ENCODE peak calls at places on chromosome 18, in six cellular contexts. S, Z, B, T, X and Y are unnamed samples.

GRCh38 chr18:60358516-60358915 is 14.1 kb downstream of the MC4R start:
- DNase-seq in B (no peak), S (peak), T (no peak), X (no peak), Z (no peak), Y (no peak)

GRCh38 chr18:55587341-55588000 is 521 bp downstream of the TCF4 start:
- DNase-seq in X (no peak), S (peak), Z (no peak), T (no peak), B (no peak), Y (peak)

GRCh38 chr18:12946549-12947354 is 1.1 kb upstream of the SEH1L start:
- DNase-seq in T (peak), Z (peak), S (peak), B (peak), X (no peak), Y (peak)

GRCh38 chr18:75618146-75618545 is 190.6 kb upstream of the SMIM21 start:
- DNase-seq in S (no peak), T (no peak), Z (no peak), B (no peak), X (no peak), Y (no peak)

GRCh38 chr18:39742015-39742466 is 2176.4 kb upstream of the CELF4 start:
- DNase-seq in B (no peak), S (no peak), X (no peak), Z (no peak), T (no peak), Y (no peak)

GRCh38 chr18:31065036-31065773 is 22.7 kb upstream of the DSC3 start:
- DNase-seq in Z (no peak), S (no peak), T (no peak), X (no peak), B (no peak), Y (no peak)

GRCh38 chr18:11689031-11689971 is at the start of gene GNAL:
- DNase-seq in T (peak), X (no peak), Z (peak), S (peak), B (peak), Y (peak)

GRCh38 chr18:48711651-48712486 is 173.0 kb downstream of the CTIF start:
- DNase-seq in B (peak), T (no peak), Z (no peak), S (no peak), X (no peak), Y (peak)

GRCh38 chr18:63444567-63444966 is 22.3 kb upstream of the VPS4B start:
- DNase-seq in Z (no peak), T (peak), S (peak), X (no peak), B (no peak), Y (peak)

GRCh38 chr18:23316986-23317385 is 136.1 kb upstream of the RIOK3 start:
- DNase-seq in X (no peak), T (no peak), B (no peak), S (no peak), Z (no peak), Y (no peak)

GRCh38 chr18:67282796-67283195 is 233.7 kb downstream of the DSEL start:
- DNase-seq in T (no peak), Z (no peak), B (no peak), X (no peak), S (no peak), Y (no peak)

GRCh38 chr18:48569139-48569914 is 30.5 kb downstream of the CTIF start:
- DNase-seq in S (no peak), X (no peak), Z (no peak), T (no peak), B (no peak), Y (no peak)

GRCh38 chr18:34864836-34865497 is 154.9 kb downstream of the DTNA start:
- DNase-seq in Z (no peak), X (no peak), S (no peak), B (no peak), T (peak), Y (no peak)

GRCh38 chr18:53850918-53851317 is 373.6 kb downstream of the MBD2 start:
- DNase-seq in S (no peak), Z (no peak), T (no peak), X (no peak), B (no peak), Y (no peak)

GRCh38 chr18:10923671-10924070 is 225.7 kb downstream of the PIEZO2 start:
- DNase-seq in B (no peak), T (no peak), Z (no peak), X (no peak), S (no peak), Y (peak)

GRCh38 chr18:77071061-77071460 is 61.5 kb downstream of the MBP start:
- DNase-seq in B (no peak), S (no peak), X (no peak), T (no peak), Z (no peak), Y (no peak)

GRCh38 chr18:77981874-77982273 is 732.2 kb downstream of the GALR1 start:
- DNase-seq in Z (no peak), S (no peak), T (no peak), B (no peak), X (no peak), Y (no peak)

GRCh38 chr18:499351-500229 is 911 bp downstream of the COLEC12 start:
- DNase-seq in S (no peak), B (no peak), Z (no peak), X (peak), T (no peak), Y (no peak)

GRCh38 chr18:70659026-70659726 is 370.3 kb downstream of the SOCS6 start:
- DNase-seq in S (no peak), B (no peak), T (no peak), Z (no peak), X (no peak), Y (no peak)

GRCh38 chr18:36352384-36352783 is 54.9 kb downstream of the FHOD3 start:
- DNase-seq in B (no peak), S (peak), Z (no peak), X (no peak), T (no peak), Y (peak)

GRCh38 chr18:44536041-44536440 is 144.6 kb upstream of the SETBP1 start:
- DNase-seq in T (no peak), X (no peak), Z (no peak), S (peak), B (no peak), Y (peak)

GRCh38 chr18:66344227-66344626 is 259.7 kb downstream of the CDH19 start:
- DNase-seq in B (no peak), S (no peak), Z (no peak), X (no peak), T (no peak), Y (peak)

GRCh38 chr18:29883114-29883513 is 1159.4 kb downstream of the DSC3 start:
- DNase-seq in S (no peak), X (no peak), T (no peak), B (no peak), Z (no peak), Y (no peak)

GRCh38 chr18:29882620-29883019 is 1159.9 kb downstream of the DSC3 start:
- DNase-seq in X (no peak), T (no peak), S (no peak), Z (no peak), B (no peak), Y (no peak)

GRCh38 chr18:29874519-29875098 is 1167.9 kb downstream of the DSC3 start:
- DNase-seq in T (peak), B (peak), S (peak), X (no peak), Z (no peak), Y (peak)

DNA sequence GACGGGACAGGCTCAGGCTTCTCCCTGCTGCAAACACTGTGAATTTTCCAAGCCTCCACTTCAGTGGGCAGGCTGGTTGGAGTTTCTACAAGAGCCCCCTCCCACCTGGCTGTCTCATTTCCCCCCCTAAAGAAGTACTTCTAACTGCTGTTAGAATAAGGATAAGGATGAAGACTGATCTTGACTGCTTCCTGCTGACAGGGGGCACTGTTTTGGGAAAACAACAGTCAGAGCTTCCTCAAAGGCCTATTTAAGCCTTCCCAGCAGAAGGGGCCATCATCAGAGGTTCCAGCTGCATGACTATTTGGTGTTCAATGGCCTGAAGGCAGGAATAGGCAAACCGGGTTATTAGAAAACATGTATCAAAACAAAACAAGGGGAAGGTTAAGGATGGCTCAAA is 1162.8 kb downstream of the DSC3 start:
- DNase-seq in Z (no peak), T (no peak), S (no peak), X (no peak), B (no peak), Y (no peak)
- TF ChIP-seq CTCF in Z (no peak), T (no peak), S (peak), X (peak), B (no peak), Y (no peak)

DNA sequence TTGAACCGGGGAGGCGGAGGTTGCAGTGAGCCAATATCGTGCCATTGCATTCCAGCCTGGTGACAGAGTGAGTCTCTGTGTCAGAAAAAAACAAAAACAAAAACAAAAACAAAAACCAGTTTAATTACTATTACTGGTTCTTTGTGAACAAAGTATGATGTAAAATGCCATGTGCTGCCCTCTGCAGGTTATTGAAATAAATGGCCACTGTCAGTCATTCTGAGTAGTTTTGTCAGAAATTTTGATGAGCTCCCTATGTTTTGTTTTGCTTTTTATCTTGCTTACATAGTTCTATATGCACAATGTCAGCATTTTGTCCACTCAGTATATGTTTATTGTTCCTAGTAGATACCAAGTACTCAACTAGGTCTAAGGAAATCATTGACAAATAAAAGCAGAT is 423.6 kb upstream of the CHST9 start:
- DNase-seq in B (peak), T (no peak), Z (no peak), S (no peak), X (no peak), Y (peak)
- TF ChIP-seq CTCF in B (peak), T (peak), Z (no peak), S (peak), X (peak), Y (peak)

GRCh38 chr18:5626130-5626880 is 82.5 kb upstream of the EPB41L3 start:
- DNase-seq in T (no peak), S (no peak), Z (no peak), X (no peak), B (no peak), Y (no peak)
- TF ChIP-seq CTCF in T (no peak), S (no peak), Z (no peak), X (peak), B (no peak), Y (no peak)

DNA sequence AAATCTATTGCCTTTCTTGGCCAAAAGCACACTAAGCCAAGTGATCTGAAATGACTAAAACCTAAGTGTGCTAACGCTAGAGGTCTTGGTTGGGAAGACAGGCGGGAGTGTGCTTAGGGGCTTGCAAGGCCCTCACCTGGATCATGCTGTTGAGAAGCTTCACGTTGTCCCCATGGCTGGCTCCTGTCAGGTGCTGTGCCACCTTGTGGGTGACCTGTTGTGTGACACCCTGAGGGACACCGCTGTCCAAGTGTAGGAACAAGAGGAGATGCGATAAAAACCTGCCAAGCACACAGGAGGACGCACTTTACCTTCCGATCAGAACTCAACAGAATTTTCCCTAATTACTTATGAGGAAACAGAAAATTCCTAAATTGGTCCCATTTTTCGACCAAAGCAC is 50.8 kb downstream of the EPG5 start:
- DNase-seq in T (no peak), S (no peak), B (peak), Z (no peak), X (no peak), Y (no peak)
- TF ChIP-seq CTCF in T (no peak), S (no peak), B (no peak), Z (no peak), X (peak), Y (no peak)

DNA sequence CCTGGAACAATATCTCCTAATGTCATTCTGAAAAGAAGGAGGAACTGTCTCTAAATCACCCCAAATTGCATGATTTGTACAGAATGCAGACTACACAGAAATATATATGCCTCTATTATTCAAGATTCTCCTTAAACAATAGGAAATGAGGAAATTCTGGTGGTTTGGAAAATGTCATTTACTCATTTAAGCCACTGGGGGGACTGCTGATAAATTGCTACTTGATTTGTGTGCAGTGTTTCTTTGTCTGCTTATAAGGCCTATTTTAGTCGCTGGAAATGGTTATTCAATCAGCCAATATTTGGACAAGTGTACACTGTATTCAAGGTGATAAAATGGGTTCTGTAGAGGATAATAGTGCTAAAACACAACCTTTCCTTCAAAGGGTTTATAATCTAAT is 801.9 kb upstream of the CELF4 start:
- DNase-seq in S (no peak), X (no peak), B (no peak), T (no peak), Z (no peak), Y (no peak)
- TF ChIP-seq CTCF in S (no peak), X (peak), B (no peak), T (no peak), Z (no peak), Y (no peak)

DNA sequence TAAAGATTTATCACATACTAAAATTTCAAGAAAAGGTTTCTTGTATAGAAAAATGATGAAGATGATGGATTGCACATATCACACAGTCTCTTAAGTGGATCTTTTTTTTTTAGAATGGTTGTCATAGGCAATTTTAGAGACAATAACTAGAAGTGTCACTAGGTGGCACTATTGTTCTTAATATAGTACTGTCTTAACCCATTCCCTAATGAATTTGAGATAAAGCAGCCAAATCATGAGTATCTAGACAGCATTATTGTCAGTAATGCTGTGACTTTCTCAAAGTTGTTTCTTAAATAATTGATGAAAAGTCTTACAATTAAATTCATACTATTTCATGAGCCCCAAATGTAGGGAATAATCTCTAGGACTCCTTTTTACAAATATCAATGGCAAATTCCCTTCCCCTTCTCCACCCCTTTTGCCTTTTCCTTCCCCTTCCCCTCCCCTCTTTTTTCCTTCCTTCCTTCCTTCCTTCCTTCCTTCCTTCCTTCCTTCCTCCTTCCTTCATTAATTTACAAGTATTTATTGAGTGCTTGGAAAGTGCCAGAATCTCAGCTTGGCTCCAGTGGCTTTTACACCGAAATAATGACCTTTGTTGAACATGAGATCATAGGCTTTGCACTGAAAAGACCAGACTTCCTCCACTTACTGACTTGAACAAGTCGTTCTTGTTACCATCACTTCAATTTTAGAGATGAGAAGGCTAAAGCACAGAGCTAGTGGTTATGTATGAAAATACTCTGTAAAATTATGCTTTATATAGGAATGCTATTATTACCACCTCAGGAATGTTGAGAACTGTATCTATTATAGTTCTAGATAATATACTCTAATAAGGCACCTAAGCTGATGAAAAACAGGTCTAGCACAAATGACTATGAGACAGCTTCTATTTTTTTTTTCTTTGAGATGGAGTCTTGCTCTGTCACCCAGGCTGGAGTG is 19.8 kb downstream of the MYL12B start:
- DNase-seq in Z (no peak), S (peak), T (peak), X (no peak), B (no peak), Y (peak)
- TF ChIP-seq CTCF in Z (peak), S (peak), T (peak), X (peak), B (peak), Y (peak)

GRCh38 chr18:4453712-4454547 is 1.2 kb downstream of the DLGAP1 start:
- DNase-seq in B (no peak), X (peak), T (no peak), S (no peak), Z (no peak), Y (no peak)
- TF ChIP-seq CTCF in B (no peak), X (peak), T (no peak), S (no peak), Z (no peak), Y (no peak)

DNA sequence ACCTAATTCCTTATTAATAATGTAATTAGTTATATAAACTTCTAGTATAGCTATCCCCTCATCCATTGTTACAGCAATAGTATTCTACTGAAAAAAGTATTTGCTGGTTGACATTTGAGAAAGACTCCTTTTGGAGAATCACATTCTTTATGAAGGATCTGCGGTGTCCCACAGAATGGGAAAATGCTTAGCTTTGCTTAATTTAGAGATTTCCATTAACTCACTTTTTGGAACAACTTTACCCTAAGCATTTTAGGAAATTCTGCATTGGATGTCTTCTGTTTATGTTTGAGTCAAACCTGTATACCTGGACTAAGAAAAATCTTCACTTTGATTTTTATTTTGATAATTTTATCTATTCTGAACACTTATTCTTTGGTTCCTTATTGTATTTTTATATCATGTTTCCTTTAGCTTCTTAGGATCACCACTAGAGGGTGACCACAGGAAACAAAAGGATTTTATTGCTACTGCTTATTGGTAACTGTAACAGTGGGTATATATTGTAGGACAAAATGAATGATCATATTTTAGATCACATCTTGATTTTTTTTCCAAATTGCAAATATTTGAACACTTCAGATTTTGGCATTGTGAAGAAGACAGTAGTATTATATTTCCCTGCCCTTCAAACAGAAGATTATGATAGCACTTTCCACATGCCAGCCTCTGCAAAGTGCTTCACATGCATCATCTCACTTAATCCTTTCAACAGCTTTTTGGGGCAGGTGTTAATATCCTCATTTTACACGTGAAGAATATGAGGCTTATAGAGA is 79.6 kb downstream of the MIB1 start:
- DNase-seq in Z (no peak), S (no peak), T (peak), X (no peak), B (no peak), Y (peak)
- TF ChIP-seq CTCF in Z (no peak), S (peak), T (peak), X (peak), B (peak), Y (peak)